ENCODE peak calls at places on chromosomes 2 and 18, in ten cellular contexts. One of them, this sample, is unnamed.

GRCh38 chr2:24973812-24974211 is 2.1 kb upstream of the DNAJC27 start:
- DNase-seq in thoracic aorta: no peak
- DNase-seq in PC-9: no peak
- DNase-seq in left lung: no peak
- DNase-seq in fibroblast of the aortic adventitia: peak
- DNase-seq in cardiac muscle cell: peak
- DNase-seq in glutamatergic neuron: no peak
- DNase-seq in SK-N-SH: peak
- DNase-seq in heart left ventricle: no peak
- DNase-seq in progenitor cell of endocrine pancreas: no peak
- DNase-seq in this sample: no peak

GRCh38 chr2:217943379-217944321 is 59.1 kb downstream of the TNS1 start:
- DNase-seq in thoracic aorta: no peak
- DNase-seq in PC-9: peak
- DNase-seq in left lung: peak
- DNase-seq in fibroblast of the aortic adventitia: peak
- DNase-seq in cardiac muscle cell: peak
- DNase-seq in glutamatergic neuron: peak
- DNase-seq in SK-N-SH: peak
- DNase-seq in heart left ventricle: peak
- DNase-seq in progenitor cell of endocrine pancreas: peak
- DNase-seq in this sample: no peak

GRCh38 chr18:76453057-76453561 is 41.9 kb downstream of the ZNF516 start:
- DNase-seq in thoracic aorta: no peak
- DNase-seq in PC-9: no peak
- DNase-seq in left lung: no peak
- DNase-seq in fibroblast of the aortic adventitia: no peak
- DNase-seq in cardiac muscle cell: no peak
- DNase-seq in glutamatergic neuron: no peak
- DNase-seq in SK-N-SH: no peak
- DNase-seq in heart left ventricle: no peak
- DNase-seq in progenitor cell of endocrine pancreas: no peak
- DNase-seq in this sample: no peak

GRCh38 chr18:76452357-76452756 is 42.7 kb downstream of the ZNF516 start:
- DNase-seq in thoracic aorta: no peak
- DNase-seq in PC-9: no peak
- DNase-seq in left lung: no peak
- DNase-seq in fibroblast of the aortic adventitia: no peak
- DNase-seq in cardiac muscle cell: no peak
- DNase-seq in glutamatergic neuron: no peak
- DNase-seq in SK-N-SH: no peak
- DNase-seq in heart left ventricle: no peak
- DNase-seq in progenitor cell of endocrine pancreas: no peak
- DNase-seq in this sample: no peak

GRCh38 chr2:129895061-129895460 is 84.4 kb upstream of the RAB6C start:
- DNase-seq in thoracic aorta: no peak
- DNase-seq in PC-9: no peak
- DNase-seq in left lung: no peak
- DNase-seq in fibroblast of the aortic adventitia: no peak
- DNase-seq in cardiac muscle cell: no peak
- DNase-seq in glutamatergic neuron: no peak
- DNase-seq in SK-N-SH: no peak
- DNase-seq in heart left ventricle: no peak
- DNase-seq in progenitor cell of endocrine pancreas: no peak
- DNase-seq in this sample: no peak

GRCh38 chr2:64222351-64222750 is 78.1 kb upstream of the PELI1 start:
- DNase-seq in thoracic aorta: no peak
- DNase-seq in PC-9: no peak
- DNase-seq in left lung: no peak
- DNase-seq in fibroblast of the aortic adventitia: peak
- DNase-seq in cardiac muscle cell: peak
- DNase-seq in glutamatergic neuron: no peak
- DNase-seq in SK-N-SH: no peak
- DNase-seq in heart left ventricle: no peak
- DNase-seq in progenitor cell of endocrine pancreas: no peak
- DNase-seq in this sample: no peak

GRCh38 chr2:223735659-223736244 is 101.6 kb downstream of the AP1S3 start:
- DNase-seq in thoracic aorta: no peak
- DNase-seq in PC-9: no peak
- DNase-seq in left lung: no peak
- DNase-seq in fibroblast of the aortic adventitia: peak
- DNase-seq in cardiac muscle cell: peak
- DNase-seq in glutamatergic neuron: no peak
- DNase-seq in SK-N-SH: no peak
- DNase-seq in heart left ventricle: no peak
- DNase-seq in progenitor cell of endocrine pancreas: no peak
- DNase-seq in this sample: no peak

GRCh38 chr18:61892683-61893303 is at the start of gene RNF152:
- DNase-seq in thoracic aorta: no peak
- DNase-seq in PC-9: no peak
- DNase-seq in left lung: no peak
- DNase-seq in fibroblast of the aortic adventitia: peak
- DNase-seq in cardiac muscle cell: peak
- DNase-seq in glutamatergic neuron: peak
- DNase-seq in SK-N-SH: peak
- DNase-seq in heart left ventricle: peak
- DNase-seq in progenitor cell of endocrine pancreas: peak
- DNase-seq in this sample: no peak

GRCh38 chr2:99489758-99490087 is at the start of gene REV1:
- DNase-seq in thoracic aorta: no peak
- DNase-seq in PC-9: no peak
- DNase-seq in left lung: no peak
- DNase-seq in fibroblast of the aortic adventitia: no peak
- DNase-seq in cardiac muscle cell: no peak
- DNase-seq in glutamatergic neuron: no peak
- DNase-seq in SK-N-SH: no peak
- DNase-seq in heart left ventricle: no peak
- DNase-seq in progenitor cell of endocrine pancreas: peak
- DNase-seq in this sample: no peak

GRCh38 chr2:236085647-236086046 is 82.5 kb downstream of the GBX2 start:
- DNase-seq in thoracic aorta: no peak
- DNase-seq in PC-9: no peak
- DNase-seq in left lung: no peak
- DNase-seq in fibroblast of the aortic adventitia: no peak
- DNase-seq in cardiac muscle cell: no peak
- DNase-seq in glutamatergic neuron: no peak
- DNase-seq in SK-N-SH: peak
- DNase-seq in heart left ventricle: no peak
- DNase-seq in progenitor cell of endocrine pancreas: no peak
- DNase-seq in this sample: no peak

GRCh38 chr2:240467149-240467642 is 31.7 kb downstream of the GPC1 start:
- DNase-seq in thoracic aorta: peak
- DNase-seq in PC-9: no peak
- DNase-seq in left lung: no peak
- DNase-seq in fibroblast of the aortic adventitia: no peak
- DNase-seq in cardiac muscle cell: no peak
- DNase-seq in glutamatergic neuron: peak
- DNase-seq in SK-N-SH: peak
- DNase-seq in heart left ventricle: peak
- DNase-seq in progenitor cell of endocrine pancreas: peak
- DNase-seq in this sample: no peak

GRCh38 chr18:74353169-74353775 is 37.6 kb downstream of the C18orf63 start:
- DNase-seq in thoracic aorta: peak
- DNase-seq in PC-9: peak
- DNase-seq in left lung: peak
- DNase-seq in fibroblast of the aortic adventitia: peak
- DNase-seq in cardiac muscle cell: peak
- DNase-seq in glutamatergic neuron: peak
- DNase-seq in SK-N-SH: peak
- DNase-seq in heart left ventricle: peak
- DNase-seq in progenitor cell of endocrine pancreas: peak
- DNase-seq in this sample: peak

GRCh38 chr2:113977660-113978523 is 88.0 kb downstream of the ACTR3 start:
- DNase-seq in thoracic aorta: no peak
- DNase-seq in PC-9: peak
- DNase-seq in left lung: no peak
- DNase-seq in fibroblast of the aortic adventitia: peak
- DNase-seq in cardiac muscle cell: peak
- DNase-seq in glutamatergic neuron: no peak
- DNase-seq in SK-N-SH: no peak
- DNase-seq in heart left ventricle: no peak
- DNase-seq in progenitor cell of endocrine pancreas: no peak
- DNase-seq in this sample: no peak
- TF ChIP-seq CTCF in thoracic aorta: peak
- TF ChIP-seq CTCF in PC-9: peak
- TF ChIP-seq CTCF in left lung: no peak
- TF ChIP-seq CTCF in fibroblast of the aortic adventitia: peak
- TF ChIP-seq CTCF in cardiac muscle cell: peak
- TF ChIP-seq CTCF in glutamatergic neuron: no peak
- TF ChIP-seq CTCF in SK-N-SH: peak
- TF ChIP-seq CTCF in heart left ventricle: peak
- TF ChIP-seq CTCF in progenitor cell of endocrine pancreas: peak
- TF ChIP-seq CTCF in this sample: peak

GRCh38 chr18:13730486-13730885 is 4.0 kb downstream of the RNMT start:
- DNase-seq in thoracic aorta: no peak
- DNase-seq in PC-9: no peak
- DNase-seq in left lung: no peak
- DNase-seq in fibroblast of the aortic adventitia: no peak
- DNase-seq in cardiac muscle cell: no peak
- DNase-seq in glutamatergic neuron: no peak
- DNase-seq in SK-N-SH: no peak
- DNase-seq in heart left ventricle: no peak
- DNase-seq in progenitor cell of endocrine pancreas: no peak
- DNase-seq in this sample: no peak

GRCh38 chr18:13725566-13726227 is 661 bp downstream of the FAM210A start:
- DNase-seq in thoracic aorta: no peak
- DNase-seq in PC-9: peak
- DNase-seq in left lung: no peak
- DNase-seq in fibroblast of the aortic adventitia: peak
- DNase-seq in cardiac muscle cell: peak
- DNase-seq in glutamatergic neuron: no peak
- DNase-seq in SK-N-SH: no peak
- DNase-seq in heart left ventricle: no peak
- DNase-seq in progenitor cell of endocrine pancreas: no peak
- DNase-seq in this sample: no peak

GRCh38 chr18:13726972-13727331 is 479 bp downstream of the RNMT start:
- DNase-seq in thoracic aorta: peak
- DNase-seq in PC-9: peak
- DNase-seq in left lung: no peak
- DNase-seq in fibroblast of the aortic adventitia: no peak
- DNase-seq in cardiac muscle cell: peak
- DNase-seq in glutamatergic neuron: no peak
- DNase-seq in SK-N-SH: no peak
- DNase-seq in heart left ventricle: no peak
- DNase-seq in progenitor cell of endocrine pancreas: peak
- DNase-seq in this sample: peak

GRCh38 chr18:13726228-13726971 is at the start of the genes FAM210A and RNMT:
- DNase-seq in thoracic aorta: peak
- DNase-seq in PC-9: peak
- DNase-seq in left lung: peak
- DNase-seq in fibroblast of the aortic adventitia: peak
- DNase-seq in cardiac muscle cell: peak
- DNase-seq in glutamatergic neuron: peak
- DNase-seq in SK-N-SH: peak
- DNase-seq in heart left ventricle: peak
- DNase-seq in progenitor cell of endocrine pancreas: peak
- DNase-seq in this sample: peak
- TF ChIP-seq CTCF in thoracic aorta: no peak
- TF ChIP-seq CTCF in PC-9: no peak
- TF ChIP-seq CTCF in left lung: no peak
- TF ChIP-seq CTCF in fibroblast of the aortic adventitia: no peak
- TF ChIP-seq CTCF in cardiac muscle cell: peak
- TF ChIP-seq CTCF in glutamatergic neuron: no peak
- TF ChIP-seq CTCF in SK-N-SH: peak
- TF ChIP-seq CTCF in heart left ventricle: peak
- TF ChIP-seq CTCF in progenitor cell of endocrine pancreas: no peak
- TF ChIP-seq CTCF in this sample: peak

GRCh38 chr2:68441994-68442322 is 25.1 kb downstream of the FBXO48 start:
- DNase-seq in thoracic aorta: no peak
- DNase-seq in PC-9: no peak
- DNase-seq in left lung: no peak
- DNase-seq in fibroblast of the aortic adventitia: no peak
- DNase-seq in cardiac muscle cell: no peak
- DNase-seq in glutamatergic neuron: no peak
- DNase-seq in SK-N-SH: no peak
- DNase-seq in heart left ventricle: no peak
- DNase-seq in progenitor cell of endocrine pancreas: no peak
- DNase-seq in this sample: no peak
- TF ChIP-seq CTCF in thoracic aorta: no peak
- TF ChIP-seq CTCF in PC-9: peak
- TF ChIP-seq CTCF in left lung: peak
- TF ChIP-seq CTCF in fibroblast of the aortic adventitia: no peak
- TF ChIP-seq CTCF in cardiac muscle cell: no peak
- TF ChIP-seq CTCF in glutamatergic neuron: peak
- TF ChIP-seq CTCF in SK-N-SH: no peak
- TF ChIP-seq CTCF in heart left ventricle: no peak
- TF ChIP-seq CTCF in progenitor cell of endocrine pancreas: no peak
- TF ChIP-seq CTCF in this sample: no peak

GRCh38 chr2:111102216-111102615 is 18.5 kb upstream of the BCL2L11 start:
- DNase-seq in thoracic aorta: no peak
- DNase-seq in PC-9: no peak
- DNase-seq in left lung: no peak
- DNase-seq in fibroblast of the aortic adventitia: no peak
- DNase-seq in cardiac muscle cell: no peak
- DNase-seq in glutamatergic neuron: no peak
- DNase-seq in SK-N-SH: no peak
- DNase-seq in heart left ventricle: no peak
- DNase-seq in progenitor cell of endocrine pancreas: no peak
- DNase-seq in this sample: no peak

GRCh38 chr2:111100087-111100764 is 20.5 kb upstream of the BCL2L11 start:
- DNase-seq in thoracic aorta: no peak
- DNase-seq in PC-9: no peak
- DNase-seq in left lung: no peak
- DNase-seq in fibroblast of the aortic adventitia: no peak
- DNase-seq in cardiac muscle cell: no peak
- DNase-seq in glutamatergic neuron: no peak
- DNase-seq in SK-N-SH: no peak
- DNase-seq in heart left ventricle: no peak
- DNase-seq in progenitor cell of endocrine pancreas: no peak
- DNase-seq in this sample: no peak

GRCh38 chr2:111101592-111101991 is 19.1 kb upstream of the BCL2L11 start:
- DNase-seq in thoracic aorta: no peak
- DNase-seq in PC-9: no peak
- DNase-seq in left lung: no peak
- DNase-seq in fibroblast of the aortic adventitia: no peak
- DNase-seq in cardiac muscle cell: no peak
- DNase-seq in glutamatergic neuron: no peak
- DNase-seq in SK-N-SH: no peak
- DNase-seq in heart left ventricle: no peak
- DNase-seq in progenitor cell of endocrine pancreas: no peak
- DNase-seq in this sample: no peak

GRCh38 chr2:111099402-111099801 is 21.3 kb upstream of the BCL2L11 start:
- DNase-seq in thoracic aorta: no peak
- DNase-seq in PC-9: no peak
- DNase-seq in left lung: no peak
- DNase-seq in fibroblast of the aortic adventitia: no peak
- DNase-seq in cardiac muscle cell: no peak
- DNase-seq in glutamatergic neuron: no peak
- DNase-seq in SK-N-SH: no peak
- DNase-seq in heart left ventricle: no peak
- DNase-seq in progenitor cell of endocrine pancreas: no peak
- DNase-seq in this sample: no peak

DNA sequence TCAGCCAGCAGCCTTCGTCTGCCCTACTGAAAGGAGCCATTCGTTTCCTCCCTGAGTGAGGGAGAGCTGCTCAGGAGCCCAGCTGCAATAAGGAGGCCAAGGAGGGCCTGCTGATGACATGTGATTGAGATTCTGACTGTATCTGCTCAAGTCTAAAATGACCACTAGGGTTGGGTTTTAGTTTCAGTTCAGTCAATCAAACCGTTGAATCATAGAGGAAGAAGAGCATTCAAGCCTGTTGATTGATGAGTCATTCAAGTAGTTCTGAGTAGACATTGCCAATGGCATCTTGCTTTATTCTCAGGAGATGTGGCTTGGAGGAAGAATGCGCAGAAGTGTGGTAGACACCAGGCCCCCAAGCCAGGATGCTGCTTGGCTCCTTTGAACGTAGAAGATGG is 19.9 kb upstream of the BCL2L11 start:
- DNase-seq in thoracic aorta: no peak
- DNase-seq in PC-9: no peak
- DNase-seq in left lung: no peak
- DNase-seq in fibroblast of the aortic adventitia: no peak
- DNase-seq in cardiac muscle cell: no peak
- DNase-seq in glutamatergic neuron: no peak
- DNase-seq in SK-N-SH: no peak
- DNase-seq in heart left ventricle: no peak
- DNase-seq in progenitor cell of endocrine pancreas: no peak
- DNase-seq in this sample: peak
- TF ChIP-seq CTCF in thoracic aorta: no peak
- TF ChIP-seq CTCF in PC-9: peak
- TF ChIP-seq CTCF in left lung: no peak
- TF ChIP-seq CTCF in fibroblast of the aortic adventitia: no peak
- TF ChIP-seq CTCF in cardiac muscle cell: no peak
- TF ChIP-seq CTCF in glutamatergic neuron: no peak
- TF ChIP-seq CTCF in SK-N-SH: no peak
- TF ChIP-seq CTCF in heart left ventricle: no peak
- TF ChIP-seq CTCF in progenitor cell of endocrine pancreas: no peak
- TF ChIP-seq CTCF in this sample: no peak

This sample was measured in GM13977.